ENCODE peak calls at places on chromosome 4, in five cellular contexts. O, Y, I, Z and H are unnamed samples.

GRCh38 chr4:185657191-185657590 is 121.9 kb upstream of the PDLIM3 start:
- DNase-seq in O (peak; percentile 47), Y (no peak), I (no peak), Z (no peak), H (no peak)

GRCh38 chr4:89797117-89797516 is 39.8 kb downstream of the SNCA start:
- DNase-seq in O (peak; percentile 22), Y (no peak), I (no peak), Z (peak; percentile 69), H (no peak)

GRCh38 chr4:77052352-77052751 is 23.4 kb downstream of the CCNI start:
- DNase-seq in O (peak; percentile 39), Y (peak; percentile 64), I (no peak), Z (peak; percentile 73), H (peak; percentile 71)

GRCh38 chr4:7160439-7160838 is 31.9 kb upstream of the SORCS2 start:
- DNase-seq in O (no peak), Y (no peak), I (no peak), Z (no peak), H (no peak)

GRCh38 chr4:5710962-5711478 is at the start of gene EVC:
- DNase-seq in O (peak; percentile 78), Y (peak; percentile 76), I (no peak), Z (peak; percentile 82), H (peak; percentile 72)

GRCh38 chr4:3523146-3523627 is 9.0 kb downstream of the LRPAP1 start:
- DNase-seq in O (no peak), Y (no peak), I (no peak), Z (no peak), H (no peak)

GRCh38 chr4:2837110-2837903 is 6.3 kb upstream of the ADD1 start:
- DNase-seq in O (no peak), Y (no peak), I (no peak), Z (no peak), H (no peak)

GRCh38 chr4:62162606-62163005 is 962.5 kb downstream of the ADGRL3 start:
- DNase-seq in O (no peak), Y (no peak), I (no peak), Z (no peak), H (no peak)

GRCh38 chr4:52635560-52635959 is 23.5 kb downstream of the USP46 start:
- DNase-seq in O (no peak), Y (no peak), I (no peak), Z (no peak), H (no peak)

GRCh38 chr4:72194046-72194445 is 162.2 kb downstream of the NPFFR2 start:
- DNase-seq in O (no peak), Y (no peak), I (no peak), Z (no peak), H (no peak)

GRCh38 chr4:105154576-105154975 is 7.9 kb downstream of the TET2 start:
- DNase-seq in O (no peak), Y (no peak), I (peak; percentile 9), Z (no peak), H (no peak)

GRCh38 chr4:24322517-24322916 is 261.8 kb downstream of the DHX15 start:
- DNase-seq in O (no peak), Y (no peak), I (no peak), Z (no peak), H (no peak)

GRCh38 chr4:13476915-13477314 is 7.2 kb downstream of the RAB28 start:
- DNase-seq in O (peak; percentile 48), Y (no peak), I (no peak), Z (peak; percentile 77), H (no peak)

GRCh38 chr4:5036239-5036638 is 15.0 kb upstream of the STK32B start:
- DNase-seq in O (peak; percentile 47), Y (no peak), I (no peak), Z (peak; percentile 60), H (no peak)